ENCODE peak calls at places on chromosome 10, in eight cellular contexts. V is iris pigment epithelial cell; R is activated CD4-positive, CD25-positive, alpha-beta regulatory T cell; B is T47D; X is neural crest cell; K is nucleus accumbens; Y is mammary epithelial cell; P is activated CD8-positive, alpha-beta memory T cell treated with anti-CD3 and anti-CD28 coated beads for 48 hours. Q is an unnamed sample.

GRCh38 chr10:25178411-25178810 is 3.6 kb downstream of the GPR158 start:
- DNase-seq in X (no peak), K (no peak), R (no peak), Y (no peak), P (no peak), V (no peak), B (no peak), Q (no peak)

GRCh38 chr10:88227342-88228018 is 355.6 kb downstream of the RNLS start:
- DNase-seq in R (no peak), P (no peak), Y (no peak), X (no peak), B (no peak), V (peak), K (no peak), Q (no peak)

GRCh38 chr10:123427386-123427785 is 238.8 kb upstream of the GPR26 start:
- DNase-seq in B (peak), P (no peak), X (no peak), K (no peak), Y (peak), R (no peak), V (no peak), Q (no peak)

GRCh38 chr10:21100871-21101514 is 203.9 kb upstream of the NEBL start:
- DNase-seq in Y (peak), K (no peak), X (no peak), B (no peak), P (no peak), R (no peak), V (peak), Q (no peak)

GRCh38 chr10:75099952-75100763 is 11.3 kb upstream of the SAMD8 start:
- DNase-seq in R (peak), V (peak), Y (peak), P (peak), X (peak), K (peak), B (peak), Q (peak)

GRCh38 chr10:22630229-22631174 is 83.9 kb downstream of the PIP4K2A start:
- DNase-seq in V (peak), R (peak), K (no peak), X (no peak), B (no peak), P (no peak), Y (peak), Q (no peak)

GRCh38 chr10:4183761-4184261 is 398.8 kb upstream of the KLF6 start:
- DNase-seq in X (no peak), Y (no peak), P (no peak), B (peak), K (no peak), R (no peak), V (peak), Q (no peak)

GRCh38 chr10:105950410-105950809 is 1214.1 kb downstream of the SORCS1 start:
- DNase-seq in K (peak), B (peak), V (peak), Y (peak), R (no peak), P (peak), X (peak), Q (peak)

GRCh38 chr10:92124524-92125168 is 166.2 kb downstream of the CPEB3 start:
- DNase-seq in P (no peak), X (no peak), V (peak), R (no peak), B (peak), Y (peak), K (no peak), Q (no peak)

GRCh38 chr10:71989658-71990454 is 25.7 kb downstream of the CHST3 start:
- DNase-seq in P (no peak), R (no peak), B (no peak), K (no peak), X (no peak), Y (no peak), V (no peak), Q (no peak)

GRCh38 chr10:97031459-97031858 is 154.3 kb downstream of the SLIT1 start:
- DNase-seq in X (no peak), K (no peak), P (no peak), R (no peak), Y (no peak), B (no peak), V (no peak), Q (no peak)